ENCODE peak calls at places on chromosome 5, in five cellular contexts. One of them, this sample, is unnamed.

GRCh38 chr5:54362992-54363630 is 52.7 kb upstream of the ARL15 start:
- DNase-seq in IMR-90: no peak
- DNase-seq in mesenchymal stem cell: no peak
- DNase-seq in H9: no peak
- DNase-seq in neuronal stem cell: no peak
- DNase-seq in this sample: no peak

GRCh38 chr5:95958308-95959014 is 3.2 kb downstream of the ELL2 start:
- DNase-seq in IMR-90: peak; percentile 54
- DNase-seq in mesenchymal stem cell: peak; percentile 46
- DNase-seq in H9: no peak
- DNase-seq in neuronal stem cell: no peak
- DNase-seq in this sample: no peak

GRCh38 chr5:95870105-95870672 is 47.7 kb upstream of the GLRX start:
- DNase-seq in IMR-90: peak; percentile 87
- DNase-seq in mesenchymal stem cell: peak; percentile 67
- DNase-seq in H9: no peak
- DNase-seq in neuronal stem cell: no peak
- DNase-seq in this sample: peak; percentile 45

GRCh38 chr5:74205745-74206570 is 434.6 kb downstream of the ENC1 start:
- DNase-seq in IMR-90: no peak
- DNase-seq in mesenchymal stem cell: no peak
- DNase-seq in H9: no peak
- DNase-seq in neuronal stem cell: no peak
- DNase-seq in this sample: peak; percentile 5

GRCh38 chr5:138936-139335 is 47.0 kb downstream of the PLEKHG4B start:
- DNase-seq in IMR-90: no peak
- DNase-seq in mesenchymal stem cell: no peak
- DNase-seq in H9: no peak
- DNase-seq in neuronal stem cell: no peak
- DNase-seq in this sample: no peak

GRCh38 chr5:5066276-5067186 is 73.6 kb upstream of the ADAMTS16 start:
- DNase-seq in IMR-90: no peak
- DNase-seq in mesenchymal stem cell: no peak
- DNase-seq in H9: no peak
- DNase-seq in neuronal stem cell: no peak
- DNase-seq in this sample: peak; percentile 42

GRCh38 chr5:175478384-175479124 is at the start of gene SFXN1:
- DNase-seq in IMR-90: peak; percentile 68
- DNase-seq in mesenchymal stem cell: peak; percentile 70
- DNase-seq in H9: peak; percentile 77
- DNase-seq in neuronal stem cell: peak; percentile 70
- DNase-seq in this sample: peak; percentile 31

GRCh38 chr5:73312146-73312871 is 136.3 kb downstream of the FOXD1 start:
- DNase-seq in IMR-90: peak; percentile 96
- DNase-seq in mesenchymal stem cell: peak; percentile 93
- DNase-seq in H9: peak; percentile 57
- DNase-seq in neuronal stem cell: no peak
- DNase-seq in this sample: no peak

GRCh38 chr5:100691545-100691944 is 156.4 kb downstream of the FAM174A start:
- DNase-seq in IMR-90: peak; percentile 33
- DNase-seq in mesenchymal stem cell: peak; percentile 54
- DNase-seq in H9: no peak
- DNase-seq in neuronal stem cell: no peak
- DNase-seq in this sample: peak; percentile 97

GRCh38 chr5:167745868-167746267 is 545.6 kb upstream of the WWC1 start:
- DNase-seq in IMR-90: no peak
- DNase-seq in mesenchymal stem cell: no peak
- DNase-seq in H9: no peak
- DNase-seq in neuronal stem cell: no peak
- DNase-seq in this sample: no peak

GRCh38 chr5:73031839-73032238 is 76.0 kb downstream of the FCHO2 start:
- DNase-seq in IMR-90: peak; percentile 91
- DNase-seq in mesenchymal stem cell: peak; percentile 62
- DNase-seq in H9: no peak
- DNase-seq in neuronal stem cell: no peak
- DNase-seq in this sample: no peak

GRCh38 chr5:95392593-95393182 is 1.5 kb downstream of the FAM81B start:
- DNase-seq in IMR-90: no peak
- DNase-seq in mesenchymal stem cell: peak; percentile 60
- DNase-seq in H9: peak; percentile 51
- DNase-seq in neuronal stem cell: peak; percentile 17
- DNase-seq in this sample: peak; percentile 37

GRCh38 chr5:146890733-146891440 is 12.3 kb upstream of the PPP2R2B start:
- DNase-seq in IMR-90: no peak
- DNase-seq in mesenchymal stem cell: peak; percentile 5
- DNase-seq in H9: no peak
- DNase-seq in neuronal stem cell: no peak
- DNase-seq in this sample: no peak

GRCh38 chr5:129115680-129116079 is 21.1 kb downstream of the ISOC1 start:
- DNase-seq in IMR-90: no peak
- DNase-seq in mesenchymal stem cell: no peak
- DNase-seq in H9: no peak
- DNase-seq in neuronal stem cell: no peak
- DNase-seq in this sample: no peak

GRCh38 chr5:169067641-169068316 is 233.2 kb downstream of the SLIT3 start:
- DNase-seq in IMR-90: no peak
- DNase-seq in mesenchymal stem cell: no peak
- DNase-seq in H9: no peak
- DNase-seq in neuronal stem cell: no peak
- DNase-seq in this sample: no peak

GRCh38 chr5:158560170-158560569 is 539.5 kb downstream of the EBF1 start:
- DNase-seq in IMR-90: no peak
- DNase-seq in mesenchymal stem cell: no peak
- DNase-seq in H9: no peak
- DNase-seq in neuronal stem cell: no peak
- DNase-seq in this sample: no peak

GRCh38 chr5:170483701-170484458 is 19.9 kb upstream of the KCNIP1 start:
- DNase-seq in IMR-90: no peak
- DNase-seq in mesenchymal stem cell: peak; percentile 14
- DNase-seq in H9: peak; percentile 34
- DNase-seq in neuronal stem cell: no peak
- DNase-seq in this sample: peak; percentile 75

GRCh38 chr5:177311361-177311722 is 356 bp downstream of the MXD3 start:
- DNase-seq in IMR-90: no peak
- DNase-seq in mesenchymal stem cell: peak; percentile 41
- DNase-seq in H9: peak; percentile 51
- DNase-seq in neuronal stem cell: no peak
- DNase-seq in this sample: peak; percentile 63

GRCh38 chr5:39400711-39401385 is 23.9 kb downstream of the DAB2 start:
- DNase-seq in IMR-90: peak; percentile 67
- DNase-seq in mesenchymal stem cell: peak; percentile 53
- DNase-seq in H9: no peak
- DNase-seq in neuronal stem cell: no peak
- DNase-seq in this sample: no peak

GRCh38 chr5:107655836-107656235 is 14.9 kb downstream of the EFNA5 start:
- DNase-seq in IMR-90: no peak
- DNase-seq in mesenchymal stem cell: no peak
- DNase-seq in H9: no peak
- DNase-seq in neuronal stem cell: no peak
- DNase-seq in this sample: no peak

GRCh38 chr5:67453526-67453925 is 256.9 kb upstream of the CD180 start:
- DNase-seq in IMR-90: no peak
- DNase-seq in mesenchymal stem cell: peak; percentile 77
- DNase-seq in H9: no peak
- DNase-seq in neuronal stem cell: no peak
- DNase-seq in this sample: no peak

GRCh38 chr5:68347549-68347948 is 132.0 kb downstream of the PIK3R1 start:
- DNase-seq in IMR-90: no peak
- DNase-seq in mesenchymal stem cell: no peak
- DNase-seq in H9: no peak
- DNase-seq in neuronal stem cell: no peak
- DNase-seq in this sample: no peak

GRCh38 chr5:154737667-154738320 is 17.4 kb upstream of the LARP1 start:
- DNase-seq in IMR-90: no peak
- DNase-seq in mesenchymal stem cell: no peak
- DNase-seq in H9: no peak
- DNase-seq in neuronal stem cell: no peak
- DNase-seq in this sample: no peak

GRCh38 chr5:165882099-165882498 is 2376.7 kb downstream of the MAT2B start:
- DNase-seq in IMR-90: no peak
- DNase-seq in mesenchymal stem cell: no peak
- DNase-seq in H9: no peak
- DNase-seq in neuronal stem cell: no peak
- DNase-seq in this sample: no peak

GRCh38 chr5:126492939-126493338 is 69.7 kb downstream of the GRAMD2B start:
- DNase-seq in IMR-90: peak; percentile 40
- DNase-seq in mesenchymal stem cell: no peak
- DNase-seq in H9: no peak
- DNase-seq in neuronal stem cell: no peak
- DNase-seq in this sample: peak; percentile 45

GRCh38 chr5:65205016-65205415 is 276.7 kb downstream of the ADAMTS6 start:
- DNase-seq in IMR-90: peak; percentile 31
- DNase-seq in mesenchymal stem cell: no peak
- DNase-seq in H9: no peak
- DNase-seq in neuronal stem cell: no peak
- DNase-seq in this sample: no peak

DNA sequence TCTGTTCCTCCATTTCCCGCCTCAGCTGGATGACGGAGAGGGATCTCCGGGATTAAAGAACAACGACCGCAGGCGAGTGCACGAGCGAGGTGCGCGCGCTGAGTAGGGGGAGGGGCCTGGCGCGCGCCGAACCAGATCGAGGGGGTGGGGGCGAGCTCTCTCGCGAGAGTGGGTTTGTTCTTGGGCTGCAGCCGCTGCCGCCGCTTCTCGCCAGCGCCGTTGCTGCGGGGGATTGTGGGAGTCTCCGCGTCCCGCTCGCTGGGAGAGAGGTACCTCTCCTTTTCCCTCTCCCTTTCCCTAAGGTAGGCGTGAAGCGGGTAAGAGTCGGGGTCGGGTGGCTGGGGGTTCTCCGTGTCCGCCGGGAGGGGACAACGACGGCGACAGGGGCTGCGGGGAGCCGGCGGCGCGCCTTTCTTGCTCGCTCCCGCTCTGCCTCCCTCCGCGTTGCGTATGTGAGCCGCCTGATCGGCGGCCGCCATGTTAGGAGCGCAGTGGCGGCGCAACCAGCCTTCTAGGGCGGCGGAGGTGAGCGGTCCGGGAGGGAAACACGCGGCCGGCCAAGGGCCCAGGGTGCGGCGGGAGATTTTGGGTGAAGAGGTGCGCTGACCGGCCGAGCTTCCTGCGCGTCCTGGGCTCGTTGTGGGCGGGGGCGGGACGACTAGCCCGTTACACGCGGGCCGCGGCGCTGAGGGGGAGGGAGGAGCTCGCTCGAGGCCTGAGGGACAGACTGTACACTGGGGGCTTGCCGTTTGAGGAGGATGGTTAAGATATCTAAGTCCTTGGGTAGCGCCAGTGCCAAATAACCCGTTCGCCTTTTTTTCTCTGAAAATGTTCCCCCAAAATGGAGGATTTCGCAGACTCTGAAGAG is at the start of gene MATR3:
- DNase-seq in IMR-90: peak; percentile 94
- DNase-seq in mesenchymal stem cell: peak; percentile 97
- DNase-seq in H9: peak; percentile 97
- DNase-seq in neuronal stem cell: peak; percentile 95
- DNase-seq in this sample: peak; percentile 97
- H4K91ac ChIP-seq in IMR-90: peak within 1 kb of the TSS; percentile 90
- H4K91ac ChIP-seq in mesenchymal stem cell: peak within 1 kb of the TSS; percentile 98
- H4K91ac ChIP-seq in H9: peak within 1 kb of the TSS; percentile 96
- H4K91ac ChIP-seq in neuronal stem cell: peak within 1 kb of the TSS; percentile 97
- H4K91ac ChIP-seq in this sample: peak within 1 kb of the TSS; percentile 93

DNA sequence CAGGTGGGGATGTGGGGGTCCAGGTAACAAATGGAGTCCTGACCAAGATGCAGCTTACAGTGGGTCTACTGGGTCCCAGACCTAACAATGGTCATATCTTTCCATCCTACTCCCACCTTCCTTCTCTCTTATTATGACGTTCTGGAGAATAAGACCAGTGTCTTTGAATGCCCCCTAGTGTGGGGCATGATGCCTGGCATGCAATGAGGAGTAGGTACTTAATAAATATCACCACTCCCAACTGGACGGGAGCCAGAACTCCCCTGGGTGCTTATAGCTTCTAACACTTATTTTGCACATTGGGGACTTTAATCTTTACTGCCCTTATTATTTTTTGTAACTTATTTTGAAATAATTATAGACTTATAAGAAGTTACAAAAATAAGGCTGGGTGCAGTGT is 98.2 kb downstream of the NDFIP1 start:
- DNase-seq in IMR-90: no peak
- DNase-seq in mesenchymal stem cell: no peak
- DNase-seq in H9: no peak
- DNase-seq in neuronal stem cell: no peak
- DNase-seq in this sample: no peak
- H2AK5ac ChIP-seq in IMR-90: no peak overlapping the region
- H2AK5ac ChIP-seq in mesenchymal stem cell: no peak overlapping the region
- H2AK5ac ChIP-seq in H9: no peak overlapping the region
- H2AK5ac ChIP-seq in neuronal stem cell: no peak overlapping the region
- H2AK5ac ChIP-seq in this sample: no peak overlapping the region

DNA sequence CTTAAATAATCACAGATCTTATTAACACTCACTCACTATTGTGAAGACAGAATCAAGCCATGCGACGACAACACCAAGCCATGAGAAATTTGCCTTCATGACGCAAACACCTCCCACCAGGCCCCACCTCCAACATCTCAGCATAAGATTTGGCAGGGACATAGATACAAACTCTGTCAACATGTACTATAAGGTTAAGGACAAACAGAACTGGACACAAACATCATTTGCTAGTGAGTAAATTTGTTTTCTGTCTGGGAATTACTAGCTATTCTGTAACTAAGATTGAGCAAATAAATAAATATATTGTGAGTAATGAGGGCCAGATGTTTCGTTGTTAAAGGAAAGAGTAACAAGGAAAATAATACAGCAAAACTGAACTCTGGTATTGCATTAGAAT is 15.7 kb upstream of the KCNN2 start:
- DNase-seq in IMR-90: no peak
- DNase-seq in mesenchymal stem cell: no peak
- DNase-seq in H9: no peak
- DNase-seq in neuronal stem cell: no peak
- DNase-seq in this sample: no peak
- H2AFZ ChIP-seq in IMR-90: no peak overlapping the region
- H2AFZ ChIP-seq in mesenchymal stem cell: no peak overlapping the region
- H2AFZ ChIP-seq in H9: no peak overlapping the region
- H2AFZ ChIP-seq in neuronal stem cell: no peak overlapping the region
- H2AFZ ChIP-seq in this sample: no peak overlapping the region

DNA sequence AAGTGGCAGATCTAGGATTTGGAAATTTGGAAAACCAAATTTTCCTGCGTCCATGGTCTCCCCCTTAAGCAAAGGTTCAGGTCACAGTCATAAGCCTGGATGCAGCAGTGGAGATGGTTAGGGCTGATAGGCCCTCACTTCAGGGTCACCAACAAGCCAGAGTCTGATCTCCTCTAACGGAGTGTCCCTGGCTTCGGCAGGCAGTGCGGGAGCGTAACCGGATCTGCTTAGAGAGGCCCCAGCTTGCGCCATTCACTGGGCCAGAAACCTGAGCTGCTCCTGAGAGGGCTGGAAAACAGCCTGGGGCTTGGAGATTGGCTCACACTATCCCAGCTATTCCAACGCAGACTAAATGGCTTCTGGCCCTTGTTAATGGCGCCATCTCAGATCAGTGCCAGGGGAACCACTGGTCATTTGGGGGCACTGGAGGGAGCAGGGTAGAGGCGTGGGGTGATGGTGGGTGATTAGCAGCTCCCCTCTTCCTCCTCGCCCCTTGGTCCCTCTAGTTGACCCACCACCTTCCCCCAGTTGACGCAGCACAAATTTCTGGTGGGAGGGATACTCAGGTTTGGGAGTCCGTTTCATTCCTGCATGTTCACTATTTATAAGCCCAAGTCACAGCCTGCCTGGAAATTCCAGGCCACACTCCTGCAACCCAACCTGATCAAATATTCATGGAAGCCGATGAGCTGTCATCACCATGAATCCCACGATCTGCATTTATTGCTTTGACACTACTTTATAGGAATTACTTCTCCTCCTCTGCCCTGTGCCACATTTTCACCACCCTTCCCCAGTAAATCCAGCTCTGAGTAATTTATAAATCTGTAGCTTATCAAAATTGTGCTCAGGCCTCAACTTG is 134.6 kb upstream of the CPEB4 start:
- DNase-seq in IMR-90: peak; percentile 72
- DNase-seq in mesenchymal stem cell: peak; percentile 71
- DNase-seq in H9: peak; percentile 85
- DNase-seq in neuronal stem cell: peak; percentile 62
- DNase-seq in this sample: peak; percentile 90
- H4K91ac ChIP-seq in IMR-90: peak overlapping the region; percentile 18
- H4K91ac ChIP-seq in mesenchymal stem cell: peak overlapping the region; percentile 1
- H4K91ac ChIP-seq in H9: no peak overlapping the region
- H4K91ac ChIP-seq in neuronal stem cell: peak overlapping the region; percentile 87
- H4K91ac ChIP-seq in this sample: peak overlapping the region; percentile 50